ENCODE peak calls at places on chromosomes 4 and X, in five cellular contexts. One of them, this sample, is unnamed.

GRCh38 chr4:125388653-125389052 is 73.9 kb downstream of the FAT4 start:
- DNase-seq in caudate nucleus: no peak
- DNase-seq in activated T-helper 1 cell treated with Interleukin-2 at 50 U/mL for 16 hours: no peak
- DNase-seq in neural crest cell: no peak
- DNase-seq in tibial nerve: no peak
- DNase-seq in this sample: no peak

GRCh38 chr4:177464026-177464425 is 21.8 kb upstream of the AGA start:
- DNase-seq in caudate nucleus: no peak
- DNase-seq in activated T-helper 1 cell treated with Interleukin-2 at 50 U/mL for 16 hours: no peak
- DNase-seq in neural crest cell: no peak
- DNase-seq in tibial nerve: no peak
- DNase-seq in this sample: no peak

GRCh38 chrX:56790778-56791177 is 61.7 kb downstream of the NBDY start:
- DNase-seq in caudate nucleus: no peak
- DNase-seq in activated T-helper 1 cell treated with Interleukin-2 at 50 U/mL for 16 hours: no peak
- DNase-seq in neural crest cell: no peak
- DNase-seq in tibial nerve: no peak
- DNase-seq in this sample: no peak

GRCh38 chr4:143616771-143617170 is 83.7 kb downstream of the FREM3 start:
- DNase-seq in caudate nucleus: no peak
- DNase-seq in activated T-helper 1 cell treated with Interleukin-2 at 50 U/mL for 16 hours: no peak
- DNase-seq in neural crest cell: no peak
- DNase-seq in tibial nerve: no peak
- DNase-seq in this sample: no peak

GRCh38 chr4:7103599-7104365 is 35.9 kb upstream of the GRPEL1 start:
- DNase-seq in caudate nucleus: no peak
- DNase-seq in activated T-helper 1 cell treated with Interleukin-2 at 50 U/mL for 16 hours: no peak
- DNase-seq in neural crest cell: peak
- DNase-seq in tibial nerve: peak
- DNase-seq in this sample: peak

GRCh38 chrX:72110051-72110926 is 21.4 kb downstream of the RTL5 start:
- DNase-seq in caudate nucleus: peak
- DNase-seq in activated T-helper 1 cell treated with Interleukin-2 at 50 U/mL for 16 hours: no peak
- DNase-seq in neural crest cell: no peak
- DNase-seq in tibial nerve: no peak
- DNase-seq in this sample: no peak

GRCh38 chr4:88661724-88662123 is 35.9 kb downstream of the NAP1L5 start:
- DNase-seq in caudate nucleus: no peak
- DNase-seq in activated T-helper 1 cell treated with Interleukin-2 at 50 U/mL for 16 hours: no peak
- DNase-seq in neural crest cell: no peak
- DNase-seq in tibial nerve: no peak
- DNase-seq in this sample: no peak

GRCh38 chr4:36243355-36244256 is 708 bp downstream of the ARAP2 start:
- DNase-seq in caudate nucleus: peak
- DNase-seq in activated T-helper 1 cell treated with Interleukin-2 at 50 U/mL for 16 hours: peak
- DNase-seq in neural crest cell: peak
- DNase-seq in tibial nerve: no peak
- DNase-seq in this sample: no peak

GRCh38 chrX:23821847-23822246 is 38.9 kb downstream of the SAT1 start:
- DNase-seq in caudate nucleus: no peak
- DNase-seq in activated T-helper 1 cell treated with Interleukin-2 at 50 U/mL for 16 hours: no peak
- DNase-seq in neural crest cell: no peak
- DNase-seq in tibial nerve: no peak
- DNase-seq in this sample: no peak

GRCh38 chr4:84529169-84529751 is 30.2 kb upstream of the NKX6-1 start:
- DNase-seq in caudate nucleus: no peak
- DNase-seq in activated T-helper 1 cell treated with Interleukin-2 at 50 U/mL for 16 hours: no peak
- DNase-seq in neural crest cell: no peak
- DNase-seq in tibial nerve: no peak
- DNase-seq in this sample: no peak